ENCODE peak calls at places on chromosome 13, in five cellular contexts. K is glutamatergic neuron, N is MCF 10A, A is esophagus squamous epithelium, E is AG09319. Y is an unnamed sample.

GRCh38 chr13:109400192-109400591 is 386.2 kb downstream of the IRS2 start:
- DNase-seq in K (no peak), N (no peak), A (no peak), E (no peak), Y (no peak)

GRCh38 chr13:41458187-41458938 is 1.0 kb downstream of the RGCC start:
- DNase-seq in K (peak), N (peak), A (peak), E (no peak), Y (no peak)

GRCh38 chr13:20378721-20379120 is 146.6 kb upstream of the GJB6 start:
- DNase-seq in K (no peak), N (no peak), A (no peak), E (no peak), Y (no peak)

GRCh38 chr13:24220086-24220703 is 59.7 kb downstream of the SPATA13 start:
- DNase-seq in K (no peak), N (peak), A (no peak), E (peak), Y (no peak)

GRCh38 chr13:103030776-103031175 is 35.4 kb downstream of the SLC10A2 start:
- DNase-seq in K (no peak), N (no peak), A (no peak), E (no peak), Y (no peak)

GRCh38 chr13:100694722-100695644 is 20.4 kb upstream of the TMTC4 start:
- DNase-seq in K (peak), N (peak), A (no peak), E (no peak), Y (no peak)

GRCh38 chr13:80871481-80871880 is 530.6 kb upstream of the SPRY2 start:
- DNase-seq in K (no peak), N (peak), A (no peak), E (no peak), Y (no peak)

GRCh38 chr13:102642475-102642874 is 45.7 kb downstream of the TPP2 start:
- DNase-seq in K (no peak), N (no peak), A (no peak), E (no peak), Y (no peak)

GRCh38 chr13:90403330-90404082 is 944.0 kb upstream of the MIR17HG start:
- DNase-seq in K (peak), N (no peak), A (no peak), E (no peak), Y (no peak)

GRCh38 chr13:112168771-112169170 is 101.8 kb downstream of the SOX1 start:
- DNase-seq in K (no peak), N (no peak), A (no peak), E (no peak), Y (no peak)

GRCh38 chr13:69292789-69293425 is 814.7 kb upstream of the ATXN8OS start:
- DNase-seq in K (no peak), N (no peak), A (no peak), E (no peak), Y (no peak)

GRCh38 chr13:110826101-110826500 is 88.8 kb downstream of the ANKRD10 start:
- DNase-seq in K (no peak), N (no peak), A (no peak), E (no peak), Y (no peak)

GRCh38 chr13:102872131-102872530 is 26.3 kb downstream of the ERCC5 start:
- DNase-seq in K (no peak), N (no peak), A (no peak), E (no peak), Y (no peak)

GRCh38 chr13:38530492-38530891 is 156.4 kb upstream of the FREM2 start:
- DNase-seq in K (no peak), N (peak), A (no peak), E (no peak), Y (no peak)

GRCh38 chr13:37775871-37776270 is 93.7 kb downstream of the TRPC4 start:
- DNase-seq in K (no peak), N (no peak), A (no peak), E (no peak), Y (no peak)

GRCh38 chr13:80274643-80275042 is 66.3 kb downstream of the SPRY2 start:
- DNase-seq in K (no peak), N (no peak), A (no peak), E (no peak), Y (no peak)

GRCh38 chr13:32969516-32969941 is 46.7 kb upstream of the KL start:
- DNase-seq in K (no peak), N (no peak), A (no peak), E (peak), Y (no peak)

GRCh38 chr13:27264181-27264580 is 6.4 kb upstream of the RASL11A start:
- DNase-seq in K (no peak), N (no peak), A (no peak), E (no peak), Y (no peak)

GRCh38 chr13:43797869-43798268 is 11.1 kb upstream of the ENOX1 start:
- DNase-seq in K (no peak), N (no peak), A (no peak), E (no peak), Y (no peak)

GRCh38 chr13:24631922-24632321 is 48.3 kb upstream of the ATP12A start:
- DNase-seq in K (no peak), N (no peak), A (no peak), E (no peak), Y (no peak)

GRCh38 chr13:59121507-59121906 is 1042.2 kb downstream of the DIAPH3 start:
- DNase-seq in K (no peak), N (no peak), A (no peak), E (no peak), Y (no peak)

GRCh38 chr13:43221611-43222010 is 198.2 kb downstream of the DNAJC15 start:
- DNase-seq in K (no peak), N (no peak), A (no peak), E (no peak), Y (no peak)

GRCh38 chr13:100356889-100357288 is 231.7 kb downstream of the GGACT start:
- DNase-seq in K (no peak), N (peak), A (no peak), E (no peak), Y (no peak)

GRCh38 chr13:48000559-48001126 is 430 bp downstream of the SUCLA2 start:
- DNase-seq in K (no peak), N (peak), A (no peak), E (no peak), Y (no peak)

GRCh38 chr13:23467048-23467931 is 33.8 kb upstream of the SACS start:
- DNase-seq in K (peak), N (no peak), A (no peak), E (no peak), Y (no peak)

GRCh38 chr13:59099182-59099950 is 1064.4 kb downstream of the DIAPH3 start:
- DNase-seq in K (no peak), N (no peak), A (no peak), E (no peak), Y (no peak)

GRCh38 chr13:93339550-93339949 is 112.9 kb downstream of the GPC6 start:
- DNase-seq in K (no peak), N (no peak), A (no peak), E (no peak), Y (no peak)

DNA sequence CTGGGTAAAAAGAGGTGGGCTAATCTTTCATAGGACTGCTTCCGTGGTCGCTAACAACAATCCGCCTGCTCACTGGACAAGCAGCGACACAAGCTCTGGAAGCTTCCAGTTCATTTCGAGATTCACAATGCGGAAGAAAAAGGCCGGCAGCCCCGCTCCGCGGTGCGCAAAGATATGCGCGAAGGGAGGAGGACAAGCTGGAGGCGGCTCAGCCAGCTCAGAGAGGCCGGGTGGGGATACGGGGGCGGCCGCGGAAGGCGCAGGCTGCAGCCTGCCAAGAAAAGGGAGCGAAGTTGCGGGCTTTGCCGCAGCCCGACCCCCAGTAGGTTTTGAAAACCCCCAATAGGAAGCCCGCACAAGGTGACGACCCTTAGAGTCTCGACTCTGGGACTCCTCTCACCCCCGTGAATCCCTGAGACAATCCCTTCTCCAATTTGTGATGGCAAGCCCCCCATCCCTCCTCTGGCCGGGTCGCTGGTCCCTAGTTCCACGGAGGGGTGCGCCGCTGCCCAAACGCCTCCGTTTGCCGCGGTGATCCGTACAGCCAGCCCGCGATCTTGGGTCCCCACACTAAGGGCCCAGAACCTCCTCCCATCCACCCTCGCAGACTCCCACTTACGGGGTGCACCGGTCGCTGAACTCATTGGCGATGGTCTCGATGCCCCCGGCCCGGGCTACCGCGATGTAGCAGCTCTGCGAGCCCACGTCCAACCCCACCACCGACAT is 684 bp downstream of the HSPH1 start:
- DNase-seq in K (peak), N (peak), A (peak), E (peak), Y (peak)
- TF ChIP-seq CTCF in K (no peak), N (no peak), A (no peak), E (no peak), Y (no peak)

GRCh38 chr13:114235697-114236096 is 1.0 kb downstream of the CDC16 start:
- DNase-seq in K (no peak), N (peak), A (no peak), E (no peak), Y (no peak)

GRCh38 chr13:114237415-114238112 is 2.9 kb downstream of the CDC16 start:
- DNase-seq in K (no peak), N (no peak), A (no peak), E (no peak), Y (no peak)

GRCh38 chr13:114234266-114234644 is 442 bp upstream of the CDC16 start:
- DNase-seq in K (no peak), N (no peak), A (no peak), E (no peak), Y (no peak)

GRCh38 chr13:114236224-114236623 is 1.5 kb downstream of the CDC16 start:
- DNase-seq in K (no peak), N (no peak), A (no peak), E (no peak), Y (no peak)

GRCh38 chr13:114234645-114235421 is at the start of gene CDC16:
- DNase-seq in K (peak), N (peak), A (peak), E (peak), Y (peak)
- TF ChIP-seq CTCF in K (peak), N (no peak), A (peak), E (no peak), Y (peak)

DNA sequence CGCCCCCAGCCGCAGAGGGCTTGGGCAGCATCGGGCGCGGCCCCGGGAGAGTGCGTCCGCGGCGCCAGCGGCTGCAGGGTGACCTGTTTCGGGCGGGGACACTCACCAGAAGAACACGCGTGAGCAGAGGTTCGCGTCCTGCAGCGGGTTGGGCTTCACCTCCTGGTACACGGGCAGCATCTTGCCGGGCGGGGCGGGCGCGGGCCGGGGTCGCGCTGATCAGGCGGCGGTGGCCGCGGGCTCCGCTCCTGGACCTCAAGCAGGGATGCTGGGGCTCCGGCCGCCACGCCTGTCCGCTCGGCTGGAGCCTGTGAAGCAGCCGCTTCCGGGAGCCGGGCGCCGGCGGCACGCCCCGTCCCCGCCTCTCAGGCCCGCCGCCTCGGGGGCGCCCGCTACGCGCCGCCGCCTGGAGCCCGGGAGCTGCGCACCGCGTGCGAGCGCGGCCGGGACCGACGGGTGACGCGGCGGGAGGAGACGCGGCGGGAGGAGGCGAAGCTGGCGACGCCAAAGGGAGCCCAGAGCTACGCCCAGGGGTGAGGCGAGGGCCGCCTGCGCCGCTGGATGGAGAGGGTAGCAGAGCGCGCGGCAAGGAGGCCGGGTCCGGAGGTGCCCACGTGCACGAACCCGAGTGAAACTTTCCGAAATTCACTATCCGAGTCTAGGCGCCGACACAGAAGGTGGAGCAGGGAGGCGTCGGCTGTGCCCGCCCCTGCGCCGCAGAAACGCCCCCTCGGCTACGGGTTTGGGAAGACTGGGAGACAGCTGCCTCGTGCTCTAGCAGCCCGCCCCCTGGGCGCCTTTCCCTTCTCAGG is at the start of gene ABCC4:
- DNase-seq in K (peak), N (peak), A (no peak), E (no peak), Y (peak)
- TF ChIP-seq CTCF in K (no peak), N (no peak), A (no peak), E (no peak), Y (no peak)

DNA sequence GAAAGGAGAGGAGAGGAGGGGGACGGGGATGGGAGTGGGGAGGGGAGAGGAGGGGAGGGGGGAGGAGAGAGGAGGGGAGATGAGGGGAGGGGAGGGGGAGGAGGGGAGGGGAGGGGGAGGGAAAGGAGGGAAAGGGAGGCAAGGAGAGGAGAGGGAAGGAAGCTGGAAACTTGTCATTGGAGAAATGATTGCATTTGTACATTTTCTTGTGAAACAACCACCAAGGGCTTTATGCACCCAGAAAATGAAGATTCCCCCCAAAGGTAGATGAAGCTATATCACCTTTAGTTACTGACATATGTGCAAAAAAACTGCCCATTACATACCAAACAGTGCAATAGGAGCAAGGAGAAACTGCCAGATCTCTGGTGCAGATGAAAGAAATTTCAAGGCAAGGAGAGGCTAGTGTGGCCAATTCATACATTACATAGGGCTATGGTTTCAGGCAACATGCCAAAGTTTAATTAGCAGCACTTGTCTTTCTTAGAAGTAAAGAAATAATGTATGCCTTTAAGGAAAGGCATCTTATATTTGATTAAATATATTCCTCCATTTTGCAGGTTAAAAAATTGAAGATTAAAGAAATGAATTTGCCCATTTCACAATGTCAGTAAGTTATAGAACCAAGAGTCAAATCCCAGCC is 49.5 kb upstream of the STK24 start:
- DNase-seq in K (no peak), N (peak), A (no peak), E (no peak), Y (no peak)
- TF ChIP-seq CTCF in K (no peak), N (no peak), A (no peak), E (no peak), Y (no peak)

GRCh38 chr13:44921931-44922758 is 67.1 kb downstream of the NUFIP1 start:
- DNase-seq in K (no peak), N (peak), A (no peak), E (peak), Y (no peak)
- TF ChIP-seq CTCF in K (no peak), N (no peak), A (no peak), E (no peak), Y (no peak)

DNA sequence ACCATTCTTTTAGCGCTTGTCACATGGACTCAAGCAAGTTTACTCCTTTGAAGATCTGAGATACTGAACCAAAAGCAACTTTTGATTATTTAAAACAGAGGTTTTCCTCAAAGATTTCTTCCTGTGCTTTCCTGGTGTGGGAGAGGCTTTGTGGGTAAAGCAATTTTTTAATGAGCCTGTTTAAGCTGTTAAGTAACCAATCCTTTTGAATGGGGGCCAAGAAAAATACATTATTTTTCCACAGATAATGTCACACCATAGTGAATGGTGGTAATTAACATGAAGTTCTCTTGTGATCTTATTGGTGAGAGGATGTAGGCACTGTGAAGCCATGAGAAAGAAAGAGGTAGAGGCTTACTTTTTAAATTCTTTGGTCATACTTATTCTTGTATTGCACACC is 55.8 kb upstream of the OBI1 start:
- DNase-seq in K (no peak), N (no peak), A (no peak), E (no peak), Y (no peak)
- TF ChIP-seq CTCF in K (no peak), N (no peak), A (no peak), E (no peak), Y (no peak)

GRCh38 chr13:113479179-113479578 is 11.3 kb downstream of the DCUN1D2 start:
- DNase-seq in K (no peak), N (no peak), A (no peak), E (no peak), Y (no peak)
- TF ChIP-seq CTCF in K (no peak), N (no peak), A (no peak), E (no peak), Y (no peak)

DNA sequence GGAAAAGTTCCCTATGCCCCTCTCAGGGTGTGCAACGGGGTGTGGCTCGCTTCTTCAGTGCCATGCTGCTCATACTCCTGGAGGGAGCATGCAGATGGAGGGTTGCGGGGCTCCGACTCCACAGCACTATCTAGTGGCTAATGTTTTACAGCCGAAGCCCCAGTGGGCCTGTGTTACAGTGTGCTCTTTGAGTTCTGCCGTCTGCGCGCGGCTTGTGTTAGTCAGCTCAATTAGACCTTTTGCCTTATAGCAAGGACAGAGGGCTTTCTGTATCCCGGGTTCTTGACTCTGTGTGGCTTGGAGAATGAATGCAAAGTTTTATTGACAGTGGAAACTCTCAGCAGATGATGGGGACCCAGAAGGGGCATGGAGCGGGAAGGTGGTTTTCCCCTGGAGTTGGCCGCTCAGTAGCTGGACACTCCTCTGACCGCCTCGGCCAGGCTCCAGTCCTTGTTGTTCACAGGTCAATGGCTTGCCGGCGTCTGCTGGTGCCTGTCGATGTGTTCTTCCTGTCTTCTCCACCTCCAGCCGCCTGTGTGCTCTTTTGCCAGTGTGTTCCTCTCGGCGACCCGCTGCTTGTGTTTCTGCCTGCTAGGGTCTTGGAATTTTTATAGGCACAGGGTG is 383.4 kb downstream of the LMO7 start:
- DNase-seq in K (peak), N (peak), A (no peak), E (no peak), Y (no peak)
- TF ChIP-seq CTCF in K (no peak), N (peak), A (no peak), E (no peak), Y (peak)

Y was measured in type B pancreatic cell.